ENCODE peak calls at places on chromosomes 6 and 20, in six cellular contexts. T is K562, Q is SK-N-SH, M is HepG2, L is H1, J is GM12878. D is an unnamed sample.

GRCh38 chr6:112153926-112154621 is 66.7 kb downstream of the FAM229B start:
- DNase-seq in J (no peak), Q (peak), M (no peak), T (peak), L (no peak), D (peak)

GRCh38 chr6:157037165-157037564 is 260.0 kb downstream of the ARID1B start:
- DNase-seq in L (no peak), T (no peak), Q (no peak), M (no peak), J (no peak), D (no peak)

GRCh38 chr20:44618318-44618731 is 33.2 kb downstream of the ADA start:
- DNase-seq in T (no peak), L (no peak), M (no peak), J (no peak), Q (no peak), D (no peak)

GRCh38 chr20:18657575-18657974 is 69.7 kb downstream of the DTD1 start:
- DNase-seq in J (no peak), T (no peak), L (no peak), Q (no peak), M (no peak), D (no peak)

GRCh38 chr20:330233-331149 is 5.1 kb downstream of the SOX12 start:
- DNase-seq in M (peak), J (no peak), Q (peak), L (no peak), T (peak), D (peak)

GRCh38 chr6:54291738-54292137 is 16.5 kb upstream of the TINAG start:
- DNase-seq in L (no peak), M (no peak), J (peak), T (no peak), Q (no peak), D (no peak)

GRCh38 chr6:110609101-110609500 is 132.7 kb upstream of the SLC22A16 start:
- DNase-seq in T (no peak), M (no peak), L (no peak), J (no peak), Q (no peak), D (no peak)

GRCh38 chr6:34288581-34288980 is 39.8 kb upstream of the SMIM29 start:
- DNase-seq in J (peak), T (no peak), M (no peak), L (no peak), Q (no peak), D (no peak)

GRCh38 chr6:90464507-90464906 is 122.4 kb downstream of the MAP3K7 start:
- DNase-seq in Q (no peak), J (no peak), M (no peak), T (no peak), L (no peak), D (no peak)

GRCh38 chr6:159929819-159930218 is 39.0 kb downstream of the MAS1 start:
- DNase-seq in M (no peak), J (peak), L (no peak), T (no peak), Q (no peak), D (no peak)

GRCh38 chr20:46350201-46350985 is 42.1 kb upstream of the CDH22 start:
- DNase-seq in J (peak), M (no peak), L (no peak), T (peak), Q (no peak), D (no peak)

GRCh38 chr20:55153321-55153720 is 677.9 kb downstream of the DOK5 start:
- DNase-seq in T (no peak), L (no peak), J (no peak), Q (no peak), M (no peak), D (no peak)

GRCh38 chr20:57212890-57213276 is 53.6 kb downstream of the BMP7 start:
- DNase-seq in L (no peak), J (no peak), T (no peak), M (no peak), Q (no peak), D (no peak)

GRCh38 chr6:98574991-98575390 is 259.4 kb upstream of the POU3F2 start:
- DNase-seq in Q (peak), M (peak), J (no peak), L (no peak), T (no peak), D (no peak)

GRCh38 chr6:103729658-103730057 is 1130.1 kb downstream of the HACE1 start:
- DNase-seq in M (no peak), L (no peak), J (no peak), T (no peak), Q (no peak), D (no peak)

GRCh38 chr6:119481981-119482380 is 132.4 kb upstream of the MAN1A1 start:
- DNase-seq in J (no peak), L (no peak), M (no peak), T (no peak), Q (no peak), D (no peak)

GRCh38 chr6:51559059-51559458 is 528.4 kb downstream of the PKHD1 start:
- DNase-seq in J (no peak), T (no peak), L (no peak), M (peak), Q (no peak), D (no peak)

GRCh38 chr6:5172057-5172683 is 87.0 kb downstream of the PPP1R3G start:
- DNase-seq in L (no peak), J (no peak), T (no peak), Q (no peak), M (no peak), D (no peak)
- H3K4me2 ChIP-seq in L (no peak), J (no peak), T (no peak), Q (no peak), M (no peak), D (no peak)

GRCh38 chr20:33054381-33054780 is 678 bp downstream of the BPIFB3 start:
- DNase-seq in Q (no peak), T (no peak), L (no peak), J (no peak), M (no peak), D (no peak)

GRCh38 chr20:33059136-33059535 is 5.4 kb downstream of the BPIFB3 start:
- DNase-seq in T (no peak), M (no peak), Q (no peak), J (no peak), L (no peak), D (no peak)

GRCh38 chr20:33051333-33051732 is 2.4 kb upstream of the BPIFB3 start:
- DNase-seq in Q (no peak), J (no peak), T (no peak), L (no peak), M (peak), D (no peak)

GRCh38 chr20:33054791-33055190 is 1.1 kb downstream of the BPIFB3 start:
- DNase-seq in Q (no peak), M (no peak), J (no peak), T (no peak), L (no peak), D (no peak)

DNA sequence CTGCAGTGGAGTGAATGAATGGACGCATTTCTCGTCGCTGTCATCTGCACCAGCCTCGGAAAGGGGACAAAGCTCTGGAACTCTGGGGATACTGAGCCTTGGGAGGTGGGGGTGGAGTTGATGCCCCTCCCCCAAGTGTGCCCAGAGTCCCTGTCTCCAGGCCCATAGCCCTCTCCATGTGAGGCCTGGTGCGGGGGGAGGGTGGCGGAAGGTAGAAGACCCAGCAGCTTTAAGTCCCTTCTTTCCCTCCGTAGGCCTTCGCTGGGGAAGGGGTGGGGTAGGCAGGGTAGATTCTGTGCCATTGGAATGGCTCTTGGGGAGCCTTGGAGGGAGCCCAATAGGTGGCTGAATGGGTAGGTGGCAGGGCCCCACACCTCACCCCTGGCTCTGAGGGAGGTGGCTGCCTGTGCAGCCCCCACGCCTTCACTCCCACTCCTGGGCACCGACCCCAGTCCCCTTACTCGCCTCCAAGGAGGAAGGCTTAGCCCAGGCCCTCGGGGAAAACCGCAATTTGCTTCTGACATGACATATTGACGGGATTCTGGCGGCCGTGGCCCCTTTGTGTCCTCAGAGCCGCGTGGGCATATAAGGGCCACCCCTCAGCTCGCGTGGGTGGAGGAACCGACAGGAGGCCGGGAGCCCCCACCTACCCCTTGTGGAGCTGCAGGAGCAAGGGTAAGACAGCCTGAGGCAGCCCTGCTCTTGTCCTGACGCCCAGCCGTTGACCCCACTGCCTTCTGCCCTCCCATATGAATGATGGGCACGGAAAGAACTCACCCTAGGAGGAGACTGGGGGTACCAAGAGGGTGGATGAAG is at the start of gene BPIFB3:
- DNase-seq in T (no peak), M (no peak), L (no peak), J (no peak), Q (no peak), D (no peak)
- TF ChIP-seq CHD2 in T (no peak), M (no peak), L (no peak), J (no peak), Q (no peak), D (no peak)

GRCh38 chr6:43053545-43054205 is at the start of gene CUL7:
- DNase-seq in J (peak), Q (peak), M (peak), T (peak), L (peak), D (peak)
- TF ChIP-seq EP300 in J (peak), Q (no peak), M (peak), T (peak), L (no peak), D (no peak)

GRCh38 chr20:50270569-50270968 is 79.9 kb downstream of the CEBPB start:
- DNase-seq in L (no peak), Q (no peak), J (no peak), T (no peak), M (no peak), D (no peak)
- H3K4me2 ChIP-seq in L (no peak), Q (no peak), J (no peak), T (no peak), M (no peak), D (no peak)

GRCh38 chr20:22385602-22386299 is 198.6 kb downstream of the FOXA2 start:
- DNase-seq in J (no peak), Q (no peak), M (peak), T (peak), L (no peak), D (peak)
- TF ChIP-seq CHD2 in J (no peak), Q (no peak), M (no peak), T (no peak), L (no peak), D (no peak)

GRCh38 chr6:41577865-41578713 is 31.9 kb downstream of the FOXP4 start:
- DNase-seq in T (peak), M (peak), Q (peak), L (no peak), J (no peak), D (peak)
- TF ChIP-seq EP300 in T (no peak), M (peak), Q (no peak), L (no peak), J (no peak), D (no peak)

GRCh38 chr20:4022386-4023350 is 7.3 kb upstream of the RNF24 start:
- DNase-seq in M (no peak), T (no peak), J (no peak), Q (no peak), L (no peak), D (no peak)
- H3K4me2 ChIP-seq in M (no peak), T (no peak), J (no peak), Q (no peak), L (no peak), D (no peak)

GRCh38 chr20:17228624-17229061 is 1.8 kb downstream of the PCSK2 start:
- DNase-seq in M (no peak), T (peak), Q (peak), L (no peak), J (no peak), D (no peak)
- TF ChIP-seq CHD2 in M (no peak), T (no peak), Q (no peak), L (no peak), J (no peak), D (no peak)

DNA sequence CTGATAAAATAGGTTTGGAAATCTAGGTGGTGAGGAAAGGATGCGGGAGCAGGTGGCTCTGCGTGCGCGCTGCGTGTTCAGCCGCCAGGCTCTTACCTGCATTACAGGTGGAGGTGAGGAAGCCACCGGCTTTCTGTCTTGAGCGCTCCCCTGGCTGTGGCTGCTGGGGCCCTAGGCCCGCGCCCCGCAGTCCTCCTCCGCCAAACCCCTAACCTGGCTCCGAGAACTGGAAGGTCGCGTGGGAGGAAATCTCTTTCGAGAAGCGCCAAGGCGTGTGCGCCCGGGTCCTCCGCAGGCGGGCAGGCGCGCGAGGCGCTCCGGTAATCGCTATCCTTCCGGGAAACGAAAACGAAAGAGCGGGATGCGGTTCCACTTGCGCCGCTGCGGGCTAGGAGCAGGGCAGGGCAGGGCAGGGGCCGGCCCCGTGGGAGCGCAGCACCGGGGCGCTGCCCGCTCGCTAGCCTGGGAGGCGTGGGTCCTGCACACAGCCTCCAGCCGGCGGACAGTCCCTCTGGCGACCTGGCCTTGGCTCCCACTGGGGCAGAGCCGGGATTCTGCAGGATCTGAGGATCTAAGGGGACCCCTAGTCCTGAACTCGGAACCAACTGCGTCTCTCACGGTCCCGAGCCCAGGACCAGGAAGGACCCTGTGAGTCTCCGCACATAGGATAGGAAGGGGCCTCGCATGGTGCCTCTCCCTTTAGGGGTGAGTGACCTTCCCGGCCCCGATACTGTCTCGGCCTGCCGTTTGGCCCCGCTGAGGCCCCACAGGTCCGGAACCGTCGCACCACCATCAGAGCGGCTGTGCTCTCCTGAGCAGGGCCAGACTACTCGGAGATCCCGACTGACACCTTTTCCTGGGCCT is at the start of gene ETV7:
- DNase-seq in M (no peak), Q (peak), L (no peak), J (no peak), T (no peak), D (no peak)
- TF ChIP-seq EP300 in M (no peak), Q (no peak), L (no peak), J (no peak), T (no peak), D (no peak)